ENCODE peak calls at places on chromosomes 2 and 18, in ten cellular contexts. One of them, this sample, is unnamed.

GRCh38 chr18:49910986-49911385 is 97.7 kb upstream of the ACAA2 start:
- DNase-seq in adrenal gland: no peak
- DNase-seq in prostate gland: peak
- DNase-seq in breast epithelium: no peak
- DNase-seq in HCT116: no peak
- DNase-seq in spleen: no peak
- DNase-seq in lower leg skin: no peak
- DNase-seq in A549: no peak
- DNase-seq in testis: no peak
- DNase-seq in Peyer's patch: no peak
- DNase-seq in this sample: no peak

GRCh38 chr2:29012211-29012681 is 31.1 kb downstream of the TOGARAM2 start:
- DNase-seq in Peyer's patch: no peak
- DNase-seq in spleen: peak
- DNase-seq in prostate gland: no peak
- DNase-seq in lower leg skin: no peak
- DNase-seq in breast epithelium: no peak
- DNase-seq in A549: no peak
- DNase-seq in testis: no peak
- DNase-seq in adrenal gland: peak
- DNase-seq in HCT116: no peak
- DNase-seq in this sample: peak

GRCh38 chr2:139225961-139226360 is 445.8 kb upstream of the NXPH2 start:
- DNase-seq in adrenal gland: no peak
- DNase-seq in testis: no peak
- DNase-seq in breast epithelium: no peak
- DNase-seq in A549: no peak
- DNase-seq in HCT116: no peak
- DNase-seq in lower leg skin: no peak
- DNase-seq in spleen: no peak
- DNase-seq in prostate gland: no peak
- DNase-seq in Peyer's patch: no peak
- DNase-seq in this sample: no peak

GRCh38 chr2:239197146-239197545 is 203.7 kb downstream of the HDAC4 start:
- DNase-seq in adrenal gland: peak
- DNase-seq in HCT116: no peak
- DNase-seq in lower leg skin: peak
- DNase-seq in Peyer's patch: peak
- DNase-seq in spleen: peak
- DNase-seq in testis: no peak
- DNase-seq in breast epithelium: no peak
- DNase-seq in prostate gland: no peak
- DNase-seq in A549: no peak
- DNase-seq in this sample: no peak

GRCh38 chr2:10162586-10163497 is 40.3 kb downstream of the RRM2 start:
- DNase-seq in Peyer's patch: no peak
- DNase-seq in HCT116: no peak
- DNase-seq in prostate gland: no peak
- DNase-seq in adrenal gland: no peak
- DNase-seq in testis: no peak
- DNase-seq in spleen: peak
- DNase-seq in A549: peak
- DNase-seq in breast epithelium: no peak
- DNase-seq in lower leg skin: no peak
- DNase-seq in this sample: no peak

GRCh38 chr2:160603771-160604510 is 110.3 kb upstream of the RBMS1 start:
- DNase-seq in HCT116: no peak
- DNase-seq in Peyer's patch: no peak
- DNase-seq in A549: no peak
- DNase-seq in adrenal gland: no peak
- DNase-seq in spleen: no peak
- DNase-seq in prostate gland: no peak
- DNase-seq in breast epithelium: no peak
- DNase-seq in testis: no peak
- DNase-seq in lower leg skin: no peak
- DNase-seq in this sample: no peak

GRCh38 chr2:230881840-230882239 is 17.1 kb downstream of the ITM2C start:
- DNase-seq in testis: no peak
- DNase-seq in prostate gland: no peak
- DNase-seq in Peyer's patch: no peak
- DNase-seq in HCT116: no peak
- DNase-seq in breast epithelium: no peak
- DNase-seq in A549: no peak
- DNase-seq in adrenal gland: no peak
- DNase-seq in spleen: peak
- DNase-seq in lower leg skin: no peak
- DNase-seq in this sample: peak

GRCh38 chr2:67574230-67574629 is 177.1 kb downstream of the ETAA1 start:
- DNase-seq in breast epithelium: no peak
- DNase-seq in testis: no peak
- DNase-seq in lower leg skin: no peak
- DNase-seq in prostate gland: no peak
- DNase-seq in adrenal gland: no peak
- DNase-seq in Peyer's patch: no peak
- DNase-seq in spleen: no peak
- DNase-seq in A549: peak
- DNase-seq in HCT116: no peak
- DNase-seq in this sample: no peak

GRCh38 chr2:46460991-46461715 is 18.2 kb upstream of the TMEM247 start:
- DNase-seq in breast epithelium: peak
- DNase-seq in Peyer's patch: peak
- DNase-seq in HCT116: peak
- DNase-seq in prostate gland: peak
- DNase-seq in A549: peak
- DNase-seq in lower leg skin: peak
- DNase-seq in spleen: peak
- DNase-seq in adrenal gland: peak
- DNase-seq in testis: peak
- DNase-seq in this sample: peak

GRCh38 chr2:102122115-102122514 is 20.4 kb upstream of the IL1R1 start:
- DNase-seq in HCT116: no peak
- DNase-seq in breast epithelium: no peak
- DNase-seq in Peyer's patch: no peak
- DNase-seq in lower leg skin: no peak
- DNase-seq in spleen: no peak
- DNase-seq in testis: no peak
- DNase-seq in prostate gland: no peak
- DNase-seq in A549: no peak
- DNase-seq in adrenal gland: no peak
- DNase-seq in this sample: no peak

GRCh38 chr2:146978891-146979555 is 865.8 kb upstream of the ACVR2A start:
- DNase-seq in prostate gland: no peak
- DNase-seq in Peyer's patch: no peak
- DNase-seq in lower leg skin: no peak
- DNase-seq in breast epithelium: no peak
- DNase-seq in spleen: no peak
- DNase-seq in HCT116: no peak
- DNase-seq in testis: no peak
- DNase-seq in adrenal gland: no peak
- DNase-seq in A549: no peak
- DNase-seq in this sample: no peak

GRCh38 chr2:88265352-88265960 is 95.3 kb downstream of the THNSL2 start:
- DNase-seq in testis: peak
- DNase-seq in adrenal gland: peak
- DNase-seq in lower leg skin: no peak
- DNase-seq in spleen: no peak
- DNase-seq in prostate gland: no peak
- DNase-seq in HCT116: peak
- DNase-seq in Peyer's patch: no peak
- DNase-seq in breast epithelium: peak
- DNase-seq in A549: peak
- DNase-seq in this sample: no peak

GRCh38 chr2:9032555-9032954 is 29.1 kb upstream of the MBOAT2 start:
- DNase-seq in spleen: no peak
- DNase-seq in HCT116: no peak
- DNase-seq in breast epithelium: no peak
- DNase-seq in A549: no peak
- DNase-seq in Peyer's patch: no peak
- DNase-seq in lower leg skin: no peak
- DNase-seq in adrenal gland: no peak
- DNase-seq in testis: no peak
- DNase-seq in prostate gland: no peak
- DNase-seq in this sample: no peak

GRCh38 chr2:11773747-11774536 is 27.5 kb downstream of the LPIN1 start:
- DNase-seq in spleen: no peak
- DNase-seq in testis: no peak
- DNase-seq in HCT116: no peak
- DNase-seq in Peyer's patch: no peak
- DNase-seq in breast epithelium: no peak
- DNase-seq in adrenal gland: peak
- DNase-seq in A549: no peak
- DNase-seq in lower leg skin: no peak
- DNase-seq in prostate gland: no peak
- DNase-seq in this sample: no peak

GRCh38 chr18:62106271-62106670 is 80.6 kb downstream of the PIGN start:
- DNase-seq in prostate gland: no peak
- DNase-seq in testis: no peak
- DNase-seq in HCT116: no peak
- DNase-seq in lower leg skin: no peak
- DNase-seq in breast epithelium: no peak
- DNase-seq in adrenal gland: no peak
- DNase-seq in spleen: no peak
- DNase-seq in Peyer's patch: no peak
- DNase-seq in A549: no peak
- DNase-seq in this sample: no peak

DNA sequence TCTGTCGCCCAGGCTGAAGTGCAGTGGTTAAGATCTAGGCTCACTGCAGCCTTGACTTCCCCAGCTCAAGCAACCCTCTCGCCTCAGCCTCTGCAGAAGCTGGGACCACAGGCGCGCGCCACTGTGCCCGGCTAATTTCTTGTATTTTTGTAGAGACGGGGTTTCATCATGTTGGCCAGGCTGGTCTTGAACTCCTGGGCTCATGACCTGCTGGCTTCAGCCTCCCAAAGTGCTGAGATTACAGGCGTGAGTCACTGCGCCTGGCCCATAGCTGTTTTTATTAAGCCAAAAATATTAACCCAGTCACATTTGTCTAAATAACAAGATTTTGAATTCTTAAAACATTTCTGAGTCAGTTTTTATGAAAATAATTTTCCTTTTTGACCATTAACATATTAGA is 6.3 kb upstream of the SFT2D3 start:
- DNase-seq in prostate gland: no peak
- DNase-seq in testis: no peak
- DNase-seq in Peyer's patch: no peak
- DNase-seq in lower leg skin: no peak
- DNase-seq in spleen: no peak
- DNase-seq in HCT116: no peak
- DNase-seq in A549: no peak
- DNase-seq in breast epithelium: no peak
- DNase-seq in adrenal gland: no peak
- DNase-seq in this sample: no peak
- H3K4me3 ChIP-seq in prostate gland: no peak
- H3K4me3 ChIP-seq in testis: no peak
- H3K4me3 ChIP-seq in Peyer's patch: no peak
- H3K4me3 ChIP-seq in lower leg skin: no peak
- H3K4me3 ChIP-seq in spleen: no peak
- H3K4me3 ChIP-seq in HCT116: no peak
- H3K4me3 ChIP-seq in A549: no peak
- H3K4me3 ChIP-seq in breast epithelium: peak
- H3K4me3 ChIP-seq in adrenal gland: peak
- H3K4me3 ChIP-seq in this sample: no peak

DNA sequence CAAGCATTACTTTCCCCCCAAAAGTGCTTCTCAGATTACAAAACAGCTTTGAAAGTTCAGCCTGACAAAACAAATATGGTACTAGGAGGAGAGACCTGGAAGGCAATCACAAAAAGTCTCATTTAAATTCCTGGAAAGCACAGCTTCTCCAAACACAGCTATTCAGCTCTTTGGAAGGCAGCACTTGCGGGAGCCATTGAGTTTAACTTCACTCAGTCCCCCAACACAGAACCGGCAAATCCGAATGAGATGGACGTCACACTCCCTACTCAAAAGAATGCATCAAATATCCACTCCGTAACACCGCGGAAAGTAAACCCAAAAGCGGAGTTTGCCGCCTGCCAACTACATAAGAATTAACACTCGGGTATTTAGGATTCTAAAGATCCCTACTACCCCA is 641 bp downstream of the ST6GAL2 start:
- DNase-seq in adrenal gland: no peak
- DNase-seq in A549: peak
- DNase-seq in Peyer's patch: no peak
- DNase-seq in testis: peak
- DNase-seq in HCT116: no peak
- DNase-seq in lower leg skin: no peak
- DNase-seq in breast epithelium: no peak
- DNase-seq in spleen: no peak
- DNase-seq in prostate gland: no peak
- DNase-seq in this sample: no peak
- TF ChIP-seq POLR2A in adrenal gland: no peak
- TF ChIP-seq POLR2A in A549: no peak
- TF ChIP-seq POLR2A in Peyer's patch: no peak
- TF ChIP-seq POLR2A in testis: no peak
- TF ChIP-seq POLR2A in HCT116: no peak
- TF ChIP-seq POLR2A in lower leg skin: no peak
- TF ChIP-seq POLR2A in breast epithelium: no peak
- TF ChIP-seq POLR2A in spleen: no peak
- TF ChIP-seq POLR2A in prostate gland: no peak
- TF ChIP-seq POLR2A in this sample: no peak

DNA sequence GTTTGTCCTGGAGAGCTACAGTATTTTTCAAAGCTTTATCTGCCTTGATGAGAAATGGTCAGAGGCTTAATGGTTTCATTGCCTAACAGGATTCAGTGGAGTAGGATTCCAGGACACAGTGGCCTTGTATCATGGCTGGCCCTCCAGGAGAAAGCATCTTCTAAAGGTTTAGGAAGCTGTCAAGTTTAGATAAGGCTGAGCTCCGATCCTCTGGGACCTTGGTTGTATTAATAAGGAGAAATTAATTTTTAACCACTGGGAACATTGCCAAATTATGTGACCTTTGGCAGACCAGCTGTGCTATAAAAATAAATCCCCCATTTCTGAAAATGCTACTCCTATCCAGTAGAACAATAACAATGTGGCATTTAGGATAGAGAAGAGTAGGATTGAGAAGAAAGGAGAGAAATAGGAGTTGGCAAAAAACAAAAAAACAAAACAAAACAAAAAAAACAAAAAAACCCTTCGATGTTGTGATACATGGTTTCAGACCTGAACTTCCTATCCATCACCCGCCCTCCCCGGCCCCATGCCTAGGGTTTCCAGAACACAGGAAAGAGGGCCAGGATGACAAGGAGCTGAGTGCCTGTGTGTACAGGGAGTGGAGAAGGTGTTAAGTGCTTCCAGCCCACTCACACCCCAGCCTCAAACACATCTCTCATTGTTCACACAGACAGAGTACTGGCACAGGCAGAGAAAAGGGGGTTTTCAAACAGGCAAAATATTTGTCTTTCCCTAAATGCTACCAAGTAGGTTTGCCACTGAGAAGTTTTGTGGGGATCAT is 6.3 kb downstream of the NRP2 start:
- DNase-seq in adrenal gland: peak
- DNase-seq in HCT116: no peak
- DNase-seq in lower leg skin: no peak
- DNase-seq in breast epithelium: no peak
- DNase-seq in testis: no peak
- DNase-seq in prostate gland: no peak
- DNase-seq in A549: no peak
- DNase-seq in Peyer's patch: no peak
- DNase-seq in spleen: no peak
- DNase-seq in this sample: no peak
- H3K4me3 ChIP-seq in adrenal gland: no peak
- H3K4me3 ChIP-seq in HCT116: no peak
- H3K4me3 ChIP-seq in lower leg skin: no peak
- H3K4me3 ChIP-seq in breast epithelium: no peak
- H3K4me3 ChIP-seq in testis: no peak
- H3K4me3 ChIP-seq in prostate gland: no peak
- H3K4me3 ChIP-seq in A549: no peak
- H3K4me3 ChIP-seq in Peyer's patch: no peak
- H3K4me3 ChIP-seq in spleen: no peak
- H3K4me3 ChIP-seq in this sample: no peak

GRCh38 chr2:190999949-191000665 is 13.9 kb downstream of the STAT1 start:
- DNase-seq in HCT116: no peak
- DNase-seq in A549: no peak
- DNase-seq in testis: no peak
- DNase-seq in Peyer's patch: no peak
- DNase-seq in adrenal gland: no peak
- DNase-seq in lower leg skin: no peak
- DNase-seq in spleen: no peak
- DNase-seq in breast epithelium: no peak
- DNase-seq in prostate gland: no peak
- DNase-seq in this sample: no peak
- TF ChIP-seq POLR2A in HCT116: no peak
- TF ChIP-seq POLR2A in A549: no peak
- TF ChIP-seq POLR2A in testis: no peak
- TF ChIP-seq POLR2A in Peyer's patch: no peak
- TF ChIP-seq POLR2A in adrenal gland: no peak
- TF ChIP-seq POLR2A in lower leg skin: no peak
- TF ChIP-seq POLR2A in spleen: no peak
- TF ChIP-seq POLR2A in breast epithelium: no peak
- TF ChIP-seq POLR2A in prostate gland: no peak
- TF ChIP-seq POLR2A in this sample: no peak